ENCODE peak calls at places on chromosomes 1 and 21, in eight cellular contexts. One of them, this sample, is unnamed.

GRCh38 chr1:179586107-179586823 is 5.4 kb upstream of the TDRD5 start:
- DNase-seq in AG04449: no peak
- DNase-seq in SK-N-SH: peak
- DNase-seq in left ventricle myocardium inferior: peak
- DNase-seq in GM20000: no peak
- DNase-seq in Panc1: no peak
- DNase-seq in kidney: peak
- DNase-seq in bronchial epithelial cell: peak
- DNase-seq in this sample: no peak

GRCh38 chr1:97186381-97186780 is 464.8 kb downstream of the PTBP2 start:
- DNase-seq in SK-N-SH: no peak
- DNase-seq in left ventricle myocardium inferior: no peak
- DNase-seq in GM20000: no peak
- DNase-seq in bronchial epithelial cell: peak
- DNase-seq in AG04449: no peak
- DNase-seq in kidney: no peak
- DNase-seq in Panc1: no peak
- DNase-seq in this sample: no peak

GRCh38 chr1:938088-938683 is 14.5 kb downstream of the SAMD11 start:
- DNase-seq in left ventricle myocardium inferior: no peak
- DNase-seq in bronchial epithelial cell: peak
- DNase-seq in AG04449: no peak
- DNase-seq in Panc1: no peak
- DNase-seq in SK-N-SH: peak
- DNase-seq in kidney: no peak
- DNase-seq in GM20000: no peak
- DNase-seq in this sample: no peak

GRCh38 chr1:229108598-229109201 is 162.2 kb upstream of the RAB4A start:
- DNase-seq in AG04449: no peak
- DNase-seq in GM20000: no peak
- DNase-seq in SK-N-SH: no peak
- DNase-seq in kidney: peak
- DNase-seq in left ventricle myocardium inferior: no peak
- DNase-seq in Panc1: no peak
- DNase-seq in bronchial epithelial cell: no peak
- DNase-seq in this sample: no peak

GRCh38 chr21:43892984-43893535 is 28.0 kb downstream of the AGPAT3 start:
- DNase-seq in SK-N-SH: no peak
- DNase-seq in GM20000: no peak
- DNase-seq in left ventricle myocardium inferior: no peak
- DNase-seq in Panc1: no peak
- DNase-seq in AG04449: no peak
- DNase-seq in kidney: no peak
- DNase-seq in bronchial epithelial cell: no peak
- DNase-seq in this sample: no peak

GRCh38 chr1:117712598-117712997 is 106.8 kb downstream of the TENT5C start:
- DNase-seq in SK-N-SH: no peak
- DNase-seq in Panc1: no peak
- DNase-seq in kidney: no peak
- DNase-seq in bronchial epithelial cell: no peak
- DNase-seq in left ventricle myocardium inferior: no peak
- DNase-seq in GM20000: no peak
- DNase-seq in AG04449: no peak
- DNase-seq in this sample: no peak

GRCh38 chr1:155942578-155943141 is 1.2 kb downstream of the RXFP4 start:
- DNase-seq in left ventricle myocardium inferior: no peak
- DNase-seq in kidney: no peak
- DNase-seq in SK-N-SH: peak
- DNase-seq in Panc1: no peak
- DNase-seq in AG04449: no peak
- DNase-seq in bronchial epithelial cell: no peak
- DNase-seq in GM20000: no peak
- DNase-seq in this sample: no peak

GRCh38 chr1:14820320-14821085 is 222.0 kb downstream of the KAZN start:
- DNase-seq in bronchial epithelial cell: no peak
- DNase-seq in kidney: no peak
- DNase-seq in AG04449: no peak
- DNase-seq in GM20000: no peak
- DNase-seq in SK-N-SH: no peak
- DNase-seq in Panc1: no peak
- DNase-seq in left ventricle myocardium inferior: no peak
- DNase-seq in this sample: no peak

GRCh38 chr1:1621682-1622577 is 6.6 kb downstream of the MIB2 start:
- DNase-seq in left ventricle myocardium inferior: no peak
- DNase-seq in GM20000: no peak
- DNase-seq in bronchial epithelial cell: no peak
- DNase-seq in Panc1: no peak
- DNase-seq in kidney: peak
- DNase-seq in AG04449: no peak
- DNase-seq in SK-N-SH: no peak
- DNase-seq in this sample: no peak

GRCh38 chr1:184790642-184791041 is 36.0 kb upstream of the EDEM3 start:
- DNase-seq in left ventricle myocardium inferior: no peak
- DNase-seq in AG04449: no peak
- DNase-seq in bronchial epithelial cell: no peak
- DNase-seq in GM20000: no peak
- DNase-seq in SK-N-SH: no peak
- DNase-seq in kidney: no peak
- DNase-seq in Panc1: no peak
- DNase-seq in this sample: no peak

GRCh38 chr1:17603091-17603841 is 63.8 kb downstream of the ARHGEF10L start:
- DNase-seq in SK-N-SH: peak
- DNase-seq in GM20000: no peak
- DNase-seq in bronchial epithelial cell: no peak
- DNase-seq in left ventricle myocardium inferior: no peak
- DNase-seq in Panc1: no peak
- DNase-seq in AG04449: no peak
- DNase-seq in kidney: no peak
- DNase-seq in this sample: no peak

GRCh38 chr1:20476260-20477038 is 9.6 kb downstream of the CAMK2N1 start:
- DNase-seq in GM20000: no peak
- DNase-seq in left ventricle myocardium inferior: peak
- DNase-seq in bronchial epithelial cell: no peak
- DNase-seq in kidney: peak
- DNase-seq in SK-N-SH: peak
- DNase-seq in AG04449: no peak
- DNase-seq in Panc1: no peak
- DNase-seq in this sample: no peak

GRCh38 chr1:180966744-180967536 is 54.2 kb downstream of the KIAA1614 start:
- DNase-seq in GM20000: no peak
- DNase-seq in SK-N-SH: no peak
- DNase-seq in AG04449: no peak
- DNase-seq in bronchial epithelial cell: no peak
- DNase-seq in left ventricle myocardium inferior: no peak
- DNase-seq in Panc1: no peak
- DNase-seq in kidney: no peak
- DNase-seq in this sample: no peak

GRCh38 chr1:119279441-119280415 is 88.9 kb upstream of the HAO2 start:
- DNase-seq in bronchial epithelial cell: peak
- DNase-seq in SK-N-SH: peak
- DNase-seq in kidney: no peak
- DNase-seq in GM20000: no peak
- DNase-seq in Panc1: peak
- DNase-seq in left ventricle myocardium inferior: no peak
- DNase-seq in AG04449: no peak
- DNase-seq in this sample: no peak

GRCh38 chr21:35749904-35750303 is 310.4 kb downstream of the SETD4 start:
- DNase-seq in GM20000: no peak
- DNase-seq in AG04449: no peak
- DNase-seq in kidney: no peak
- DNase-seq in bronchial epithelial cell: no peak
- DNase-seq in SK-N-SH: no peak
- DNase-seq in left ventricle myocardium inferior: no peak
- DNase-seq in Panc1: no peak
- DNase-seq in this sample: no peak
- TF ChIP-seq CTCF in GM20000: no peak
- TF ChIP-seq CTCF in AG04449: no peak
- TF ChIP-seq CTCF in kidney: no peak
- TF ChIP-seq CTCF in bronchial epithelial cell: no peak
- TF ChIP-seq CTCF in SK-N-SH: no peak
- TF ChIP-seq CTCF in left ventricle myocardium inferior: no peak
- TF ChIP-seq CTCF in Panc1: no peak
- TF ChIP-seq CTCF in this sample: no peak

DNA sequence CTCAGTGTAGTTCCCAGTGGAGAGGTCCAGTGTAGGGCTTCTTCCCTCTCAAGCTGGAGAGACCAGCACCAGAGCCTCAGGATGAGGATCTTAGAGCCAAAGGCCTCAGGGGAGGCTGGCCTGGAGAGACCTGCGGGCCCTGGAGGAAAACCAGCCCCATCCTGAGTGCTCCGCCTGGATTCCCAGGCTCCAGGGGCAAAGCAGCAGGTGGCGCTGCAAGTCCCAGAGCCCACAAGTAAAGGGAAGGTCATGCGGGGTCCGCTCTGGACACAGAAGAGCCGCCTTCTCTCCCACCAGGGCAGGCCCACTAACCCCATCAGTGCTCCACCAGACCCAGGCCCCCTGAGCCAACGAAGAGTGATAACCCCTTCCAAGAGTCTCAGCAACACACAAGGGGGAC is 22.7 kb downstream of the PGBD5 start:
- DNase-seq in Panc1: no peak
- DNase-seq in AG04449: no peak
- DNase-seq in bronchial epithelial cell: no peak
- DNase-seq in SK-N-SH: no peak
- DNase-seq in kidney: no peak
- DNase-seq in GM20000: no peak
- DNase-seq in left ventricle myocardium inferior: no peak
- DNase-seq in this sample: no peak
- TF ChIP-seq CTCF in Panc1: no peak
- TF ChIP-seq CTCF in AG04449: no peak
- TF ChIP-seq CTCF in bronchial epithelial cell: no peak
- TF ChIP-seq CTCF in SK-N-SH: no peak
- TF ChIP-seq CTCF in kidney: no peak
- TF ChIP-seq CTCF in GM20000: no peak
- TF ChIP-seq CTCF in left ventricle myocardium inferior: no peak
- TF ChIP-seq CTCF in this sample: no peak

GRCh38 chr1:6258675-6259074 is 2.2 kb downstream of the GPR153 start:
- DNase-seq in GM20000: no peak
- DNase-seq in left ventricle myocardium inferior: no peak
- DNase-seq in bronchial epithelial cell: peak
- DNase-seq in SK-N-SH: no peak
- DNase-seq in kidney: no peak
- DNase-seq in Panc1: no peak
- DNase-seq in AG04449: no peak
- DNase-seq in this sample: no peak

GRCh38 chr1:6259491-6260362 is 1.2 kb downstream of the GPR153 start:
- DNase-seq in SK-N-SH: peak
- DNase-seq in AG04449: no peak
- DNase-seq in Panc1: no peak
- DNase-seq in GM20000: peak
- DNase-seq in left ventricle myocardium inferior: peak
- DNase-seq in bronchial epithelial cell: peak
- DNase-seq in kidney: peak
- DNase-seq in this sample: peak

GRCh38 chr1:6256640-6257039 is 4.3 kb downstream of the GPR153 start:
- DNase-seq in bronchial epithelial cell: no peak
- DNase-seq in left ventricle myocardium inferior: no peak
- DNase-seq in kidney: no peak
- DNase-seq in AG04449: no peak
- DNase-seq in SK-N-SH: no peak
- DNase-seq in GM20000: no peak
- DNase-seq in Panc1: no peak
- DNase-seq in this sample: no peak

GRCh38 chr1:6260433-6260934 is 414 bp downstream of the GPR153 start:
- DNase-seq in kidney: no peak
- DNase-seq in Panc1: no peak
- DNase-seq in SK-N-SH: peak
- DNase-seq in left ventricle myocardium inferior: peak
- DNase-seq in bronchial epithelial cell: no peak
- DNase-seq in GM20000: peak
- DNase-seq in AG04449: no peak
- DNase-seq in this sample: no peak

DNA sequence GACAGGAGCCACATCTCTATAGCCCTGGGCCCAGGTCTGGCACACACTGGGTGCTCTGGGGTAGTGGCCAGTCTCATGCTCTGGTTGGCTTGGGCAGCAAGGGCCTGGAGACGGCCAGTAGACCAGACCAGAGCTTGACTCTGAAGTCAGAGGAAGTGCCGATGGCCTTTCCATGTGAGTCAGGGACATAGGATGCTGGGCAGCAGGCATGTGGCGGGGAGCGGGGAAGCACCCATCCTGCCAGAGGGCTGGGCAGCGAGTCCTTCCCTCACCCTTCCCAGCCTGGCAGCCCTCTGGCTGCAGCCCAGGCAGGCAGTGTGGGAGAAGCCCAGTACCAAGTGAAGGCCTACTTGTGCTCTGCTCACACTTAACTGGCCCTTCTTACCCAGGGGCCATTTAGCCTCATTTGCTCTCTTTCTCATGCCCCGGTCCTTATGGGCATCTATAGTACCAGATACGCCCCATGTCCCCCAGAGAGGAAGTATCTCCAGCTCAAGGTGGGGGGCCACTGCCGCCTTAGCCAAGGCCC is 3.3 kb downstream of the GPR153 start:
- DNase-seq in GM20000: no peak
- DNase-seq in SK-N-SH: no peak
- DNase-seq in kidney: no peak
- DNase-seq in AG04449: no peak
- DNase-seq in left ventricle myocardium inferior: no peak
- DNase-seq in bronchial epithelial cell: no peak
- DNase-seq in Panc1: no peak
- DNase-seq in this sample: no peak
- TF ChIP-seq CTCF in GM20000: no peak
- TF ChIP-seq CTCF in SK-N-SH: no peak
- TF ChIP-seq CTCF in kidney: no peak
- TF ChIP-seq CTCF in AG04449: no peak
- TF ChIP-seq CTCF in left ventricle myocardium inferior: no peak
- TF ChIP-seq CTCF in bronchial epithelial cell: no peak
- TF ChIP-seq CTCF in Panc1: no peak
- TF ChIP-seq CTCF in this sample: no peak

GRCh38 chr1:10744044-10744443 is 52.4 kb downstream of the CASZ1 start:
- DNase-seq in Panc1: no peak
- DNase-seq in left ventricle myocardium inferior: no peak
- DNase-seq in AG04449: no peak
- DNase-seq in kidney: no peak
- DNase-seq in GM20000: no peak
- DNase-seq in SK-N-SH: no peak
- DNase-seq in bronchial epithelial cell: no peak
- DNase-seq in this sample: no peak

GRCh38 chr1:10741696-10742095 is 54.8 kb downstream of the CASZ1 start:
- DNase-seq in SK-N-SH: no peak
- DNase-seq in bronchial epithelial cell: no peak
- DNase-seq in left ventricle myocardium inferior: no peak
- DNase-seq in Panc1: no peak
- DNase-seq in kidney: no peak
- DNase-seq in GM20000: no peak
- DNase-seq in AG04449: no peak
- DNase-seq in this sample: no peak

GRCh38 chr1:10744654-10745238 is 51.7 kb downstream of the CASZ1 start:
- DNase-seq in bronchial epithelial cell: no peak
- DNase-seq in kidney: no peak
- DNase-seq in Panc1: no peak
- DNase-seq in GM20000: no peak
- DNase-seq in AG04449: no peak
- DNase-seq in SK-N-SH: no peak
- DNase-seq in left ventricle myocardium inferior: peak
- DNase-seq in this sample: no peak

GRCh38 chr1:10745383-10745782 is 51.1 kb downstream of the CASZ1 start:
- DNase-seq in left ventricle myocardium inferior: no peak
- DNase-seq in SK-N-SH: no peak
- DNase-seq in kidney: no peak
- DNase-seq in AG04449: no peak
- DNase-seq in GM20000: no peak
- DNase-seq in bronchial epithelial cell: no peak
- DNase-seq in Panc1: no peak
- DNase-seq in this sample: no peak

GRCh38 chr1:10745886-10746455 is 50.5 kb downstream of the CASZ1 start:
- DNase-seq in SK-N-SH: no peak
- DNase-seq in Panc1: no peak
- DNase-seq in kidney: no peak
- DNase-seq in left ventricle myocardium inferior: peak
- DNase-seq in GM20000: no peak
- DNase-seq in bronchial epithelial cell: no peak
- DNase-seq in AG04449: no peak
- DNase-seq in this sample: no peak
- TF ChIP-seq CTCF in SK-N-SH: no peak
- TF ChIP-seq CTCF in Panc1: no peak
- TF ChIP-seq CTCF in kidney: no peak
- TF ChIP-seq CTCF in left ventricle myocardium inferior: no peak
- TF ChIP-seq CTCF in GM20000: no peak
- TF ChIP-seq CTCF in bronchial epithelial cell: no peak
- TF ChIP-seq CTCF in AG04449: no peak
- TF ChIP-seq CTCF in this sample: no peak